ENCODE peak calls at places on chromosomes 16 and 17, in seven cellular contexts. E, U, A, X, G, M and L are unnamed samples.
A peak's percentile ranks its signal among the peaks of the same experiment; 100 is the strongest.

GRCh38 chr17:74543406-74543805 is 2.5 kb downstream of the CD300C start:
- DNase-seq in X (no peak), E (no peak), A (no peak), U (no peak), M (no peak), G (no peak), L (no peak)

GRCh38 chr16:85240982-85241924 is 129.0 kb upstream of the CIBAR2 start:
- DNase-seq in X (no peak), E (no peak), M (no peak), G (no peak), U (no peak), A (no peak), L (no peak)

GRCh38 chr17:17493249-17493985 is 2.8 kb downstream of the RASD1 start:
- DNase-seq in X (no peak), E (no peak), M (peak; percentile 68), A (no peak), U (no peak), G (no peak), L (no peak)

GRCh38 chr17:76593964-76594363 is 8.3 kb upstream of the ST6GALNAC2 start:
- DNase-seq in E (no peak), G (no peak), U (no peak), X (no peak), A (no peak), M (no peak), L (no peak)

GRCh38 chr16:15961060-15961511 is 11.7 kb downstream of the ABCC1 start:
- DNase-seq in A (no peak), E (no peak), M (peak; percentile 18), U (peak; percentile 85), X (peak; percentile 74), G (no peak), L (no peak)

GRCh38 chr16:89422527-89422904 is 67.8 kb downstream of the ANKRD11 start:
- DNase-seq in E (no peak), X (no peak), G (no peak), M (no peak), U (peak; percentile 65), A (no peak), L (no peak)

GRCh38 chr17:28745052-28745776 is 1.4 kb downstream of the TRAF4 start:
- DNase-seq in E (no peak), X (no peak), A (peak; percentile 81), M (peak; percentile 74), G (peak; percentile 90), U (peak; percentile 61), L (peak; percentile 48)

GRCh38 chr16:68128577-68129305 is 43.6 kb downstream of the NFATC3 start:
- DNase-seq in G (no peak), U (no peak), A (no peak), E (no peak), M (no peak), X (no peak), L (no peak)

GRCh38 chr17:1486802-1487695 is 5.4 kb downstream of the MYO1C start:
- DNase-seq in G (peak; percentile 4), U (peak; percentile 86), X (peak; percentile 78), M (peak; percentile 93), E (no peak), A (no peak), L (peak; percentile 72)

GRCh38 chr17:60598001-60598736 is 1.8 kb upstream of the PPM1D start:
- DNase-seq in M (no peak), U (no peak), A (no peak), G (no peak), E (no peak), X (no peak), L (no peak)

GRCh38 chr17:2854662-2855061 is 58.4 kb downstream of the RAP1GAP2 start:
- DNase-seq in U (peak; percentile 12), M (peak; percentile 37), G (no peak), X (no peak), A (no peak), E (no peak), L (peak; percentile 11)

GRCh38 chr16:53159781-53160436 is 105.1 kb downstream of the CHD9 start:
- DNase-seq in M (peak; percentile 60), A (no peak), X (no peak), E (peak; percentile 32), U (no peak), G (no peak), L (peak; percentile 32)

GRCh38 chr17:47830991-47831933 is at the start of the genes LRRC46 and MRPL10:
- DNase-seq in E (peak; percentile 74), G (peak; percentile 86), A (peak; percentile 88), U (peak; percentile 96), M (peak; percentile 96), X (peak; percentile 85), L (peak; percentile 86)

GRCh38 chr17:73400915-73401545 is 89.2 kb upstream of the CDC42EP4 start:
- DNase-seq in G (no peak), E (no peak), U (no peak), A (no peak), M (no peak), X (no peak), L (no peak)

GRCh38 chr16:3046506-3047386 is at the start of gene MMP25:
- DNase-seq in G (no peak), X (no peak), A (no peak), M (no peak), U (peak; percentile 43), E (no peak), L (no peak)

GRCh38 chr16:495127-495748 is 32.3 kb upstream of the CAPN15 start:
- DNase-seq in M (peak; percentile 53), X (peak; percentile 30), G (no peak), E (no peak), U (peak; percentile 54), A (no peak), L (peak; percentile 15)

GRCh38 chr16:367333-367903 is 2.9 kb downstream of the MRPL28 start:
- DNase-seq in X (no peak), G (no peak), E (no peak), A (no peak), M (no peak), U (no peak), L (no peak)

GRCh38 chr17:74514632-74515035 is 16.6 kb downstream of the CD300LB start:
- DNase-seq in E (no peak), U (peak; percentile 75), G (no peak), X (no peak), M (no peak), A (no peak), L (no peak)

GRCh38 chr16:89949121-89949742 is 677 bp downstream of the DEF8 start:
- DNase-seq in G (no peak), M (no peak), E (no peak), X (peak; percentile 12), U (no peak), A (no peak), L (no peak)

GRCh38 chr17:59406808-59407381 is 75.4 kb downstream of the YPEL2 start:
- DNase-seq in E (no peak), A (no peak), U (no peak), X (no peak), M (no peak), G (no peak), L (no peak)

GRCh38 chr17:73427198-73427597 is 115.4 kb upstream of the CDC42EP4 start:
- DNase-seq in E (no peak), A (no peak), U (no peak), X (no peak), G (no peak), M (no peak), L (no peak)

GRCh38 chr16:57204675-57205074 is 18.5 kb downstream of the RSPRY1 start:
- DNase-seq in E (no peak), A (no peak), G (no peak), X (no peak), U (peak; percentile 7), M (no peak), L (no peak)

GRCh38 chr16:66189951-66190350 is 176.5 kb upstream of the CDH5 start:
- DNase-seq in E (peak; percentile 36), U (no peak), A (no peak), M (no peak), X (no peak), G (no peak), L (peak; percentile 83)

GRCh38 chr17:77304051-77304745 is 163.4 kb downstream of the SEC14L1 start:
- DNase-seq in U (no peak), G (no peak), M (no peak), A (no peak), E (no peak), X (no peak), L (no peak)

GRCh38 chr17:82820278-82821251 is 19.3 kb downstream of the ZNF750 start:
- DNase-seq in A (no peak), X (no peak), U (no peak), E (no peak), G (no peak), M (no peak), L (no peak)

GRCh38 chr17:48522031-48522593 is 8.7 kb downstream of the HOXB1 start:
- DNase-seq in E (no peak), M (no peak), G (no peak), X (no peak), U (no peak), A (no peak), L (no peak)

GRCh38 chr16:88754912-88755744 is 29.9 kb downstream of the PIEZO1 start:
- DNase-seq in M (no peak), A (no peak), X (no peak), G (no peak), E (no peak), U (no peak), L (peak; percentile 85)

GRCh38 chr16:2912330-2913199 is 834 bp downstream of the FLYWCH1 start:
- DNase-seq in M (peak; percentile 45), U (peak; percentile 52), E (no peak), X (peak; percentile 33), G (peak; percentile 40), A (peak; percentile 50), L (peak; percentile 44)

GRCh38 chr17:76547183-76547641 is 7.4 kb downstream of the PRCD start:
- DNase-seq in E (no peak), U (peak; percentile 70), M (peak; percentile 70), G (peak; percentile 52), X (no peak), A (peak; percentile 61), L (no peak)

GRCh38 chr17:975321-975982 is 4.1 kb downstream of the NXN start:
- DNase-seq in M (no peak), G (peak; percentile 36), E (no peak), A (no peak), U (no peak), X (no peak), L (no peak)

GRCh38 chr17:76481091-76481655 is 13.8 kb downstream of the AANAT start:
- DNase-seq in A (no peak), G (peak; percentile 81), U (no peak), X (no peak), M (no peak), E (no peak), L (no peak)

GRCh38 chr17:58318627-58319180 is 9.9 kb downstream of the TSPOAP1 start:
- DNase-seq in M (no peak), X (no peak), G (no peak), U (no peak), E (no peak), A (no peak), L (no peak)

GRCh38 chr17:38735161-38735997 is 5.2 kb downstream of the CISD3 start:
- DNase-seq in M (peak; percentile 71), A (peak; percentile 34), X (peak; percentile 67), E (no peak), U (peak; percentile 85), G (peak; percentile 6), L (no peak)